ENCODE peak calls at places on chromosomes 2 and 18, in four cellular contexts. One of them, this sample, is unnamed.

GRCh38 chr2:121521359-121521758 is 9.3 kb upstream of the RNU4ATAC start:
- DNase-seq in AG04450: peak
- DNase-seq in heart right ventricle: no peak
- DNase-seq in upper lobe of left lung: no peak
- DNase-seq in this sample: no peak

GRCh38 chr2:13583609-13584008 is 866.9 kb downstream of the TRIB2 start:
- DNase-seq in upper lobe of left lung: no peak
- DNase-seq in AG04450: no peak
- DNase-seq in heart right ventricle: no peak
- DNase-seq in this sample: no peak

GRCh38 chr2:15782769-15783294 is 157.5 kb upstream of the MYCN start:
- DNase-seq in upper lobe of left lung: no peak
- DNase-seq in AG04450: no peak
- DNase-seq in heart right ventricle: no peak
- DNase-seq in this sample: no peak

GRCh38 chr18:35982404-35983114 is 10.1 kb downstream of the RMP24 start:
- DNase-seq in AG04450: peak
- DNase-seq in heart right ventricle: no peak
- DNase-seq in upper lobe of left lung: no peak
- DNase-seq in this sample: peak

GRCh38 chr2:3379647-3380534 is at the start of gene TRAPPC12:
- DNase-seq in heart right ventricle: peak
- DNase-seq in AG04450: peak
- DNase-seq in upper lobe of left lung: peak
- DNase-seq in this sample: peak

GRCh38 chr2:116490511-116491145 is 1323.9 kb upstream of the DDX18 start:
- DNase-seq in AG04450: no peak
- DNase-seq in upper lobe of left lung: no peak
- DNase-seq in heart right ventricle: no peak
- DNase-seq in this sample: no peak

GRCh38 chr2:79971807-79972206 is 332.7 kb downstream of the LRRTM1 start:
- DNase-seq in heart right ventricle: no peak
- DNase-seq in AG04450: no peak
- DNase-seq in upper lobe of left lung: no peak
- DNase-seq in this sample: no peak

GRCh38 chr2:30641765-30642341 is 165.4 kb downstream of the CAPN13 start:
- DNase-seq in heart right ventricle: no peak
- DNase-seq in upper lobe of left lung: no peak
- DNase-seq in AG04450: no peak
- DNase-seq in this sample: no peak

GRCh38 chr18:23311346-23312103 is 141.6 kb upstream of the RIOK3 start:
- DNase-seq in AG04450: peak
- DNase-seq in upper lobe of left lung: peak
- DNase-seq in heart right ventricle: peak
- DNase-seq in this sample: peak

GRCh38 chr18:58687871-58688308 is 16.6 kb downstream of the MALT1 start:
- DNase-seq in upper lobe of left lung: no peak
- DNase-seq in heart right ventricle: no peak
- DNase-seq in AG04450: no peak
- DNase-seq in this sample: no peak

GRCh38 chr2:31578316-31578715 is 2.4 kb downstream of the SRD5A2 start:
- DNase-seq in heart right ventricle: no peak
- DNase-seq in upper lobe of left lung: no peak
- DNase-seq in AG04450: no peak
- DNase-seq in this sample: no peak

DNA sequence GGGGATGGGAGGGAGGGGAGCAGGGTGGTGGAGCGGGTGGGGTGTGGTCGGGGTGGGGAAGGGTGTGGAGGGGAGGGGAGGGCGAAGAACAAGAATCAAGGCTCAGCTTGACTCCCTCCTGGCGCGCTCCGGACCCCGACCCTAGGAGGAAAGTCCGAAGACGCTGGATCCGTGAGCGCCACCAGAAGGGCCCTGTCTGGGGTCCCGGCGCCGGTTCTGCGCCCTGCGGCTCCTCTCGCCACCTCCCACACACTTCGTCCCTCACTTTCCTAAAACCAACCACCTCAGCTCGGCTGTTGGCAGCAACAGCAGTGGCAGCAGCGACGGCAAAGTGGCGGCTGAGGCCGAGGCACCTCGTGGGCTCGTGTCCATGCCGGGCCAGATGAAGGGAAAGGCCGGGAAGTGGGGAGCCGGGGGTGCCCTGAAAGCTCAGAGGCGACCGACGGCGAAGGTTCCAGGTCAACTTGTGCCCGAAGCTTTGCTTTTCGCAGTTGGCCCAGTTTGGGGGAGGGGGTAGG is 2.1 kb downstream of the KLHL14 start:
- DNase-seq in AG04450: no peak
- DNase-seq in heart right ventricle: no peak
- DNase-seq in upper lobe of left lung: no peak
- DNase-seq in this sample: no peak
- H3K4me3 ChIP-seq in AG04450: no peak
- H3K4me3 ChIP-seq in heart right ventricle: peak
- H3K4me3 ChIP-seq in upper lobe of left lung: peak
- H3K4me3 ChIP-seq in this sample: peak

DNA sequence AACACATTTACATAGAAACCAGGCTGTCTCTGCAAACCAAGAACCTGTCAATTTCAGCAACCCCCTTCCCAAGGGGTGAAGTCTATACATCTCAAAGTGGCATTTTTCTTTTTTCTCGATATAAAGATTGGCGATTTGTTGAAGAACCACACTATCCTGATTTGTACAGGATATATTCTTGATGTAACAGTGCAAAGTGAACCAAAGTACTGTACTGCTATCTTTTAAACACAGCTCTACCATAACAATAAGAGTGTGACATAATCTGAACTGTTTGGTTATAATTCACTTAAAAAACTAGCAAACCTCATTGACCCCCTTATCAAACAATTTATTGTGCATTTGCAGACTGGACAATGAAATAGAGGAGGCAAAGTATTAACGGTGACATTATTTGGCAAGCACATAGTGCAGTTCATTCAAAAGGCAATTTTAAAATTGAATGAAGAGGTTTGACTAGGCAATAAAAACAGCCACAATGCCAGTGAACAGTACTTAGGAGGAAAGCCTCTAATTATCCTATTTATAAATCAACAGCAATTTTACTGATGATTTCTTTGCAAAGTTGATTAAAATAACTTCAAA is 441.0 kb downstream of the ZEB2 start:
- DNase-seq in AG04450: no peak
- DNase-seq in heart right ventricle: no peak
- DNase-seq in upper lobe of left lung: no peak
- DNase-seq in this sample: no peak
- H3K27ac ChIP-seq in AG04450: no peak
- H3K27ac ChIP-seq in heart right ventricle: no peak
- H3K27ac ChIP-seq in upper lobe of left lung: no peak
- H3K27ac ChIP-seq in this sample: no peak

GRCh38 chr2:108620656-108621055 is 86.4 kb downstream of the LIMS1 start:
- DNase-seq in upper lobe of left lung: no peak
- DNase-seq in heart right ventricle: no peak
- DNase-seq in AG04450: no peak
- DNase-seq in this sample: no peak
- H3K4me3 ChIP-seq in upper lobe of left lung: no peak
- H3K4me3 ChIP-seq in heart right ventricle: peak
- H3K4me3 ChIP-seq in AG04450: no peak
- H3K4me3 ChIP-seq in this sample: no peak

GRCh38 chr18:75818336-75818735 is 390.8 kb upstream of the SMIM21 start:
- DNase-seq in heart right ventricle: no peak
- DNase-seq in AG04450: no peak
- DNase-seq in upper lobe of left lung: no peak
- DNase-seq in this sample: no peak
- H3K27ac ChIP-seq in heart right ventricle: no peak
- H3K27ac ChIP-seq in AG04450: no peak
- H3K27ac ChIP-seq in upper lobe of left lung: no peak
- H3K27ac ChIP-seq in this sample: no peak

GRCh38 chr2:205925373-205926337 is 160.3 kb downstream of the INO80D start:
- DNase-seq in heart right ventricle: peak
- DNase-seq in upper lobe of left lung: peak
- DNase-seq in AG04450: no peak
- DNase-seq in this sample: peak
- H3K4me3 ChIP-seq in heart right ventricle: peak
- H3K4me3 ChIP-seq in upper lobe of left lung: peak
- H3K4me3 ChIP-seq in AG04450: peak
- H3K4me3 ChIP-seq in this sample: peak

DNA sequence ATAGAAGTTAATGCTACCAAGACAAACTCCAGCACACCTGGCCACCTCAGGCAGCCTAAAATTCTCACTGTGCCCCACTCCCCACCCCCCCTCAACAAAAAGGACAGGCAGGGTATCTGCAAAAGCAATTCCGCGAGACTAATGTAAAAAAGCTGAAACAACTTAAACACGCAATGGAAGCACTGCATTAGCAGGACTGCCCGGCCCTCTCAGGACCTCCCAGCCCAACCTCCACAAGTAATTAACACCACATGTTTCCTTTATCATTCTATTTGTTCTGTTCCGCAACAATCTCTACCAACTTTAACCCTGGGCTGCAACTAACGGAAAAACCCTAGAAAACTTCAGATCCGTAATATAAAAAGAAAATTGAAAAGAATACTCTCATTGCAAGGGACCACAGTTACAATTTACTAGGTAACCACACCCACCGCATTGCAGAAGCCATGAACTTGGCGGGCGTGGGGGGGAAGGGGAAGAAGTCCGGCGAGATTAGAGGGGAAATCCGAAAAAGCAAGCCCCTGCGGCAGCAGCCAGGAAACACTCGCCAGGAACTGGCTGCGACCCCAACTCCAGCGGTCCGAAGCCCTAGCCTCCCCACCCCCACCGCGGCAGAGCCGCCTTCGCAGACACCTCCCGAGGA is 1.3 kb downstream of the EPB41L3 start:
- DNase-seq in heart right ventricle: peak
- DNase-seq in AG04450: no peak
- DNase-seq in upper lobe of left lung: no peak
- DNase-seq in this sample: no peak
- H3K27ac ChIP-seq in heart right ventricle: peak
- H3K27ac ChIP-seq in AG04450: no peak
- H3K27ac ChIP-seq in upper lobe of left lung: no peak
- H3K27ac ChIP-seq in this sample: peak

GRCh38 chr18:499351-500229 is 911 bp downstream of the COLEC12 start:
- DNase-seq in upper lobe of left lung: peak
- DNase-seq in heart right ventricle: no peak
- DNase-seq in AG04450: no peak
- DNase-seq in this sample: peak
- H3K4me3 ChIP-seq in upper lobe of left lung: peak
- H3K4me3 ChIP-seq in heart right ventricle: peak
- H3K4me3 ChIP-seq in AG04450: peak
- H3K4me3 ChIP-seq in this sample: peak

GRCh38 chr2:234451242-234451641 is 45.6 kb downstream of the ARL4C start:
- DNase-seq in upper lobe of left lung: no peak
- DNase-seq in heart right ventricle: no peak
- DNase-seq in AG04450: no peak
- DNase-seq in this sample: no peak
- H3K27ac ChIP-seq in upper lobe of left lung: no peak
- H3K27ac ChIP-seq in heart right ventricle: no peak
- H3K27ac ChIP-seq in AG04450: peak
- H3K27ac ChIP-seq in this sample: peak